ENCODE peak calls at places on chromosomes 13 and 19, in six cellular contexts. One of them, this sample, is unnamed.

GRCh38 chr13:71618154-71618553 is 248.8 kb downstream of the DACH1 start:
- DNase-seq in GM12891: no peak
- DNase-seq in stimulated activated CD8-positive, alpha-beta memory T cell treated with anti-CD3 and anti-CD28 coated beads, Interleukin-15, amount 100 ng/mL, for 4 hours: no peak
- DNase-seq in activated naive CD4-positive, alpha-beta T cell: no peak
- DNase-seq in lung: no peak
- DNase-seq in amniotic stem cell: no peak
- DNase-seq in this sample: no peak

GRCh38 chr19:14006766-14007562 is 844 bp upstream of the RFX1 start:
- DNase-seq in lung: peak; percentile 84
- DNase-seq in stimulated activated CD8-positive, alpha-beta memory T cell treated with anti-CD3 and anti-CD28 coated beads, Interleukin-15, amount 100 ng/mL, for 4 hours: no peak
- DNase-seq in amniotic stem cell: peak; percentile 90
- DNase-seq in activated naive CD4-positive, alpha-beta T cell: peak; percentile 81
- DNase-seq in GM12891: no peak
- DNase-seq in this sample: no peak

GRCh38 chr13:98613591-98613990 is 36.7 kb upstream of the STK24 start:
- DNase-seq in GM12891: no peak
- DNase-seq in lung: no peak
- DNase-seq in activated naive CD4-positive, alpha-beta T cell: no peak
- DNase-seq in stimulated activated CD8-positive, alpha-beta memory T cell treated with anti-CD3 and anti-CD28 coated beads, Interleukin-15, amount 100 ng/mL, for 4 hours: no peak
- DNase-seq in amniotic stem cell: no peak
- DNase-seq in this sample: no peak

GRCh38 chr13:39016087-39016486 is 21.8 kb downstream of the PROSER1 start:
- DNase-seq in lung: no peak
- DNase-seq in stimulated activated CD8-positive, alpha-beta memory T cell treated with anti-CD3 and anti-CD28 coated beads, Interleukin-15, amount 100 ng/mL, for 4 hours: no peak
- DNase-seq in GM12891: no peak
- DNase-seq in activated naive CD4-positive, alpha-beta T cell: no peak
- DNase-seq in amniotic stem cell: no peak
- DNase-seq in this sample: no peak

GRCh38 chr19:38735257-38735686 is 9.0 kb downstream of the CAPN12 start:
- DNase-seq in lung: no peak
- DNase-seq in GM12891: no peak
- DNase-seq in activated naive CD4-positive, alpha-beta T cell: no peak
- DNase-seq in amniotic stem cell: no peak
- DNase-seq in stimulated activated CD8-positive, alpha-beta memory T cell treated with anti-CD3 and anti-CD28 coated beads, Interleukin-15, amount 100 ng/mL, for 4 hours: no peak
- DNase-seq in this sample: no peak

GRCh38 chr19:53871448-53871847 is 3.8 kb downstream of the MYADM start:
- DNase-seq in amniotic stem cell: no peak
- DNase-seq in stimulated activated CD8-positive, alpha-beta memory T cell treated with anti-CD3 and anti-CD28 coated beads, Interleukin-15, amount 100 ng/mL, for 4 hours: no peak
- DNase-seq in activated naive CD4-positive, alpha-beta T cell: no peak
- DNase-seq in GM12891: no peak
- DNase-seq in lung: no peak
- DNase-seq in this sample: no peak

GRCh38 chr13:49641810-49642291 is 13.5 kb downstream of the ARL11 start:
- DNase-seq in amniotic stem cell: peak; percentile 42
- DNase-seq in lung: peak; percentile 77
- DNase-seq in stimulated activated CD8-positive, alpha-beta memory T cell treated with anti-CD3 and anti-CD28 coated beads, Interleukin-15, amount 100 ng/mL, for 4 hours: no peak
- DNase-seq in activated naive CD4-positive, alpha-beta T cell: no peak
- DNase-seq in GM12891: no peak
- DNase-seq in this sample: peak; percentile 14

GRCh38 chr19:53915000-53915399 is 5.9 kb downstream of the CACNG7 start:
- DNase-seq in lung: no peak
- DNase-seq in amniotic stem cell: no peak
- DNase-seq in stimulated activated CD8-positive, alpha-beta memory T cell treated with anti-CD3 and anti-CD28 coated beads, Interleukin-15, amount 100 ng/mL, for 4 hours: no peak
- DNase-seq in activated naive CD4-positive, alpha-beta T cell: no peak
- DNase-seq in GM12891: no peak
- DNase-seq in this sample: no peak

GRCh38 chr13:93670858-93671257 is 444.3 kb downstream of the GPC6 start:
- DNase-seq in amniotic stem cell: no peak
- DNase-seq in activated naive CD4-positive, alpha-beta T cell: no peak
- DNase-seq in stimulated activated CD8-positive, alpha-beta memory T cell treated with anti-CD3 and anti-CD28 coated beads, Interleukin-15, amount 100 ng/mL, for 4 hours: no peak
- DNase-seq in GM12891: no peak
- DNase-seq in lung: no peak
- DNase-seq in this sample: no peak

This sample was measured in esophagus squamous epithelium.